ENCODE peak calls at places on chromosome 20, in four cellular contexts. E, Q, X and B are unnamed samples.

GRCh38 chr20:10511507-10512231 is 76.6 kb downstream of the SLX4IP start:
- DNase-seq in E (peak; percentile 87), Q (peak; percentile 94), X (peak; percentile 93), B (peak; percentile 94)

GRCh38 chr20:11373391-11373790 is 544.3 kb upstream of the BTBD3 start:
- DNase-seq in E (no peak), Q (no peak), X (no peak), B (no peak)

GRCh38 chr20:4017051-4017702 is 1.8 kb upstream of the RNF24 start:
- DNase-seq in E (no peak), Q (no peak), X (no peak), B (no peak)

GRCh38 chr20:8532169-8532568 is 400.1 kb downstream of the PLCB1 start:
- DNase-seq in E (no peak), Q (no peak), X (no peak), B (no peak)

GRCh38 chr20:38151455-38151854 is 13.6 kb downstream of the TGM2 start:
- DNase-seq in E (no peak), Q (no peak), X (no peak), B (no peak)

GRCh38 chr20:44835661-44836221 is 25.4 kb upstream of the RIMS4 start:
- DNase-seq in E (no peak), Q (no peak), X (no peak), B (no peak)

GRCh38 chr20:43941476-43942212 is 27.0 kb downstream of the TOX2 start:
- DNase-seq in E (no peak), Q (no peak), X (no peak), B (peak; percentile 82)

GRCh38 chr20:19314619-19315018 is 102.2 kb downstream of the SLC24A3 start:
- DNase-seq in E (no peak), Q (no peak), X (no peak), B (no peak)

GRCh38 chr20:1819311-1820136 is 75.7 kb upstream of the SIRPA start:
- DNase-seq in E (no peak), Q (no peak), X (no peak), B (no peak)

GRCh38 chr20:2301164-2301622 is 5.4 kb downstream of the TGM3 start:
- DNase-seq in E (peak; percentile 52), Q (peak; percentile 89), X (peak; percentile 53), B (peak; percentile 42)

GRCh38 chr20:853406-853996 is 20.0 kb downstream of the FAM110A start:
- DNase-seq in E (no peak), Q (no peak), X (no peak), B (no peak)

GRCh38 chr20:46900826-46901225 is 6.2 kb downstream of the EYA2 start:
- DNase-seq in E (no peak), Q (no peak), X (no peak), B (no peak)

GRCh38 chr20:44336725-44337380 is at the start of gene R3HDML:
- DNase-seq in E (no peak), Q (no peak), X (no peak), B (no peak)

GRCh38 chr20:38156888-38157634 is 8.0 kb downstream of the TGM2 start:
- DNase-seq in E (no peak), Q (no peak), X (no peak), B (no peak)

GRCh38 chr20:51462566-51463276 is 79.8 kb downstream of the NFATC2 start:
- DNase-seq in E (no peak), Q (no peak), X (no peak), B (no peak)

GRCh38 chr20:25402583-25402982 is 4.9 kb upstream of the GINS1 start:
- DNase-seq in E (no peak), Q (no peak), X (peak; percentile 31), B (no peak)

GRCh38 chr20:14986026-14986655 is 648.7 kb upstream of the FLRT3 start:
- DNase-seq in E (peak; percentile 99), Q (no peak), X (no peak), B (peak; percentile 98)

GRCh38 chr20:4817230-4817671 is 95.5 kb downstream of the PRND start:
- DNase-seq in E (peak; percentile 35), Q (no peak), X (peak; percentile 4), B (peak; percentile 94)

GRCh38 chr20:61923371-61924166 is 142.1 kb downstream of the TAF4 start:
- DNase-seq in E (no peak), Q (no peak), X (no peak), B (no peak)

GRCh38 chr20:47985092-47985850 is 200.0 kb upstream of the SULF2 start:
- DNase-seq in E (no peak), Q (no peak), X (peak; percentile 46), B (peak; percentile 22)

GRCh38 chr20:23082846-23083552 is 3.1 kb downstream of the CD93 start:
- DNase-seq in E (no peak), Q (no peak), X (no peak), B (no peak)

GRCh38 chr20:41309817-41310216 is 7.7 kb downstream of the ZHX3 start:
- DNase-seq in E (no peak), Q (no peak), X (no peak), B (no peak)

GRCh38 chr20:8578191-8578690 is 446.2 kb downstream of the PLCB1 start:
- DNase-seq in E (no peak), Q (no peak), X (no peak), B (no peak)

DNA sequence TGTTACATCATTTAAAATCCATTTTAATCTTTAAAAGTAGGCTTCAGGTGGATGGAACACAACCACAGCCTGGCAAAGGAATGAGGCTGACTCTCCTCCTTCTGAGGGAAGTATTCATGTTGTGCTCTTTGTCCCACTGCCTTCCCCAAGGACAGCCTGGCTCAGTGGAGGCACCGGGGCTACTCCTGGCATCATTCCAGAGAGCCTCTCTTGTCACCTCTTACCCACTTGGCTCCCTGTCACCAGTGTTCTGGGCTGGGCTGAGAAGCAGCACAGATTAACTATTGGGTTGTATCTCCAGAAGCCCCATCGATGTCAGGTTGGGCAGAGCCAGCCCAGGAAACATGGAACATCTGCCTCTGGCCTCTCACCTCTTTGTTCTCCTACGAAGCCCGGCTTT is 10.7 kb upstream of the TP53INP2 start:
- DNase-seq in E (no peak), Q (no peak), X (no peak), B (no peak)
- TF ChIP-seq KDM1A in E (no peak), Q (no peak), X (no peak), B (no peak)

GRCh38 chr20:49579874-49580817 is 12.2 kb upstream of the PTGIS start:
- DNase-seq in E (peak; percentile 61), Q (no peak), X (no peak), B (no peak)
- TF ChIP-seq ESRRA in E (no peak), Q (no peak), X (no peak), B (no peak)

GRCh38 chr20:17568972-17569471 is 853 bp upstream of the DSTN start:
- DNase-seq in E (peak; percentile 95), Q (no peak), X (peak; percentile 56), B (peak; percentile 98)

GRCh38 chr20:17571153-17571527 is 1.3 kb downstream of the DSTN start:
- DNase-seq in E (no peak), Q (no peak), X (no peak), B (no peak)

GRCh38 chr20:17571967-17572638 is 2.2 kb downstream of the DSTN start:
- DNase-seq in E (no peak), Q (no peak), X (no peak), B (no peak)

GRCh38 chr20:17569616-17570346 is at the start of gene DSTN:
- DNase-seq in E (peak; percentile 90), Q (peak; percentile 38), X (peak; percentile 89), B (peak; percentile 96)

GRCh38 chr20:17570347-17571152 is 675 bp downstream of the DSTN start:
- DNase-seq in E (peak; percentile 61), Q (no peak), X (peak; percentile 58), B (no peak)
- TF ChIP-seq KDM1A in E (no peak), Q (no peak), X (no peak), B (no peak)

GRCh38 chr20:55684578-55684977 is 320.7 kb downstream of the CBLN4 start:
- DNase-seq in E (no peak), Q (no peak), X (no peak), B (no peak)
- TF ChIP-seq ESRRA in E (no peak), Q (no peak), X (no peak), B (no peak)

GRCh38 chr20:63116412-63117106 is 99.4 kb downstream of the YTHDF1 start:
- DNase-seq in E (no peak), Q (no peak), X (peak; percentile 48), B (no peak)

GRCh38 chr20:63114006-63114692 is 101.8 kb downstream of the YTHDF1 start:
- DNase-seq in E (no peak), Q (no peak), X (no peak), B (no peak)

GRCh38 chr20:63115651-63116411 is 100.1 kb downstream of the YTHDF1 start:
- DNase-seq in E (no peak), Q (no peak), X (no peak), B (no peak)

GRCh38 chr20:63114693-63115069 is 101.2 kb downstream of the YTHDF1 start:
- DNase-seq in E (no peak), Q (no peak), X (no peak), B (no peak)

GRCh38 chr20:63112491-63113219 is 103.3 kb downstream of the YTHDF1 start:
- DNase-seq in E (no peak), Q (no peak), X (no peak), B (no peak)
- TF ChIP-seq KDM1A in E (no peak), Q (no peak), X (no peak), B (no peak)